ENCODE peak calls at places on chromosomes 12 and 14, in nine cellular contexts. F is stimulated activated CD4-positive, alpha-beta T cell treated with anti-CD3 and anti-CD28 coated beads, Interleukin-12 subunit alpha, Interleukin-12 subunit beta, amount 100 ng/mL, for 4 hours; P is non-pigmented ciliary epithelial cell; E is GM04503; D is NAMALWA; M is CD4-positive, alpha-beta memory T cell; R is activated CD4-positive, alpha-beta T cell treated with anti-CD3 and anti-CD28 coated beads for 1 hour; Z is neuronal stem cell; Q is hypothalamus. J is an unnamed sample.

GRCh38 chr12:29783773-29784666 is at the start of gene TMTC1:
- DNase-seq in F (no peak), P (no peak), E (no peak), D (no peak), M (no peak), R (no peak), Z (peak; percentile 80), Q (peak; percentile 78), J (peak; percentile 10)

GRCh38 chr14:71261206-71261605 is 353.9 kb downstream of the PCNX1 start:
- DNase-seq in F (no peak), P (no peak), E (no peak), D (no peak), M (no peak), R (no peak), Z (no peak), Q (no peak), J (no peak)

GRCh38 chr12:67419810-67420209 is 150.7 kb downstream of the CAND1 start:
- DNase-seq in F (no peak), P (no peak), E (no peak), D (no peak), M (no peak), R (no peak), Z (no peak), Q (no peak), J (no peak)

GRCh38 chr14:76011959-76012802 is 26.6 kb downstream of the IFT43 start:
- DNase-seq in F (no peak), P (no peak), E (no peak), D (no peak), M (no peak), R (no peak), Z (no peak), Q (no peak), J (no peak)

GRCh38 chr14:53879747-53880146 is 76.9 kb downstream of the BMP4 start:
- DNase-seq in F (no peak), P (no peak), E (no peak), D (no peak), M (no peak), R (no peak), Z (no peak), Q (no peak), J (no peak)

GRCh38 chr12:76329163-76329562 is 19.1 kb downstream of the BBS10 start:
- DNase-seq in F (no peak), P (peak; percentile 85), E (peak; percentile 83), D (no peak), M (no peak), R (no peak), Z (no peak), Q (no peak), J (no peak)

GRCh38 chr14:95023886-95024285 is 133.4 kb downstream of the DICER1 start:
- DNase-seq in F (no peak), P (no peak), E (peak; percentile 31), D (no peak), M (no peak), R (no peak), Z (no peak), Q (no peak), J (no peak)

GRCh38 chr12:26195641-26196423 is 459 bp downstream of the SSPN start:
- DNase-seq in F (no peak), P (no peak), E (no peak), D (no peak), M (no peak), R (no peak), Z (peak; percentile 31), Q (peak; percentile 66), J (no peak)

GRCh38 chr14:104147346-104148125 is 9.1 kb downstream of the KIF26A start:
- DNase-seq in F (no peak), P (no peak), E (no peak), D (no peak), M (no peak), R (no peak), Z (no peak), Q (no peak), J (no peak)

GRCh38 chr12:11877869-11878780 is 192.6 kb upstream of the BCL2L14 start:
- DNase-seq in F (no peak), P (peak; percentile 49), E (no peak), D (no peak), M (no peak), R (no peak), Z (no peak), Q (no peak), J (no peak)

GRCh38 chr14:100025111-100025510 is 40.1 kb upstream of the EVL start:
- DNase-seq in F (peak; percentile 8), P (no peak), E (no peak), D (peak; percentile 41), M (no peak), R (no peak), Z (no peak), Q (no peak), J (peak; percentile 10)

GRCh38 chr14:53516261-53516774 is 363.2 kb upstream of the DDHD1 start:
- DNase-seq in F (no peak), P (no peak), E (peak; percentile 95), D (no peak), M (no peak), R (no peak), Z (no peak), Q (no peak), J (no peak)

GRCh38 chr14:56759633-56760032 is 50.6 kb downstream of the OTX2 start:
- DNase-seq in F (no peak), P (no peak), E (no peak), D (no peak), M (no peak), R (no peak), Z (no peak), Q (no peak), J (no peak)

GRCh38 chr12:128191380-128191779 is 75.6 kb upstream of the TMEM132C start:
- DNase-seq in F (no peak), P (no peak), E (no peak), D (no peak), M (no peak), R (no peak), Z (no peak), Q (no peak), J (no peak)

J was measured in T-helper 2 cell treated with Interferon-gamma antibody and Interleukin-4, amounts not matched to agents 5 μg/mL and 100 μg/mL, for 36 hours.